ENCODE peak calls at places on chromosome X, in four cellular contexts. One of them, this sample, is unnamed.

GRCh38 chrX:53550756-53551463 is 116.7 kb upstream of the HSD17B10 start:
- DNase-seq in SK-N-SH: no peak
- DNase-seq in GM12878: no peak
- DNase-seq in HCT116: no peak
- DNase-seq in this sample: no peak

GRCh38 chrX:154018518-154019060 is 1.1 kb downstream of the IRAK1 start:
- DNase-seq in SK-N-SH: peak
- DNase-seq in HCT116: no peak
- DNase-seq in GM12878: no peak
- DNase-seq in this sample: no peak

GRCh38 chrX:141133272-141133671 is 43.7 kb downstream of the LDOC1 start:
- DNase-seq in SK-N-SH: no peak
- DNase-seq in HCT116: no peak
- DNase-seq in GM12878: no peak
- DNase-seq in this sample: no peak

GRCh38 chrX:86002076-86002896 is 45.1 kb downstream of the CHM start:
- DNase-seq in GM12878: no peak
- DNase-seq in HCT116: peak
- DNase-seq in SK-N-SH: no peak
- DNase-seq in this sample: no peak

GRCh38 chrX:30702736-30703135 is 49.5 kb downstream of the GK start:
- DNase-seq in HCT116: no peak
- DNase-seq in SK-N-SH: no peak
- DNase-seq in GM12878: no peak
- DNase-seq in this sample: no peak

GRCh38 chrX:14064632-14065432 is 35.1 kb upstream of the GEMIN8 start:
- DNase-seq in GM12878: no peak
- DNase-seq in SK-N-SH: no peak
- DNase-seq in HCT116: peak
- DNase-seq in this sample: no peak

GRCh38 chrX:96004386-96004785 is 680.3 kb upstream of the DIAPH2 start:
- DNase-seq in GM12878: no peak
- DNase-seq in SK-N-SH: no peak
- DNase-seq in HCT116: no peak
- DNase-seq in this sample: no peak

GRCh38 chrX:13816899-13817298 is at the start of gene GPM6B:
- DNase-seq in HCT116: no peak
- DNase-seq in SK-N-SH: no peak
- DNase-seq in GM12878: no peak
- DNase-seq in this sample: no peak

GRCh38 chrX:150028692-150029091 is 90.4 kb upstream of the EOLA2 start:
- DNase-seq in GM12878: peak
- DNase-seq in SK-N-SH: no peak
- DNase-seq in HCT116: no peak
- DNase-seq in this sample: no peak

GRCh38 chrX:71556026-71556425 is 22.2 kb upstream of the GCNA start:
- DNase-seq in GM12878: no peak
- DNase-seq in SK-N-SH: no peak
- DNase-seq in HCT116: no peak
- DNase-seq in this sample: no peak

GRCh38 chrX:118226060-118226428 is 109.4 kb upstream of the KLHL13 start:
- DNase-seq in GM12878: peak
- DNase-seq in HCT116: no peak
- DNase-seq in SK-N-SH: peak
- DNase-seq in this sample: peak

GRCh38 chrX:14027031-14027430 is 2.7 kb downstream of the GEMIN8 start:
- DNase-seq in SK-N-SH: no peak
- DNase-seq in GM12878: no peak
- DNase-seq in HCT116: no peak
- DNase-seq in this sample: no peak

GRCh38 chrX:40855411-40855810 is 120.1 kb upstream of the MED14 start:
- DNase-seq in SK-N-SH: no peak
- DNase-seq in GM12878: no peak
- DNase-seq in HCT116: no peak
- DNase-seq in this sample: no peak

GRCh38 chrX:71365876-71366673 is at the start of gene TAF1:
- DNase-seq in GM12878: peak
- DNase-seq in SK-N-SH: peak
- DNase-seq in HCT116: peak
- DNase-seq in this sample: peak

DNA sequence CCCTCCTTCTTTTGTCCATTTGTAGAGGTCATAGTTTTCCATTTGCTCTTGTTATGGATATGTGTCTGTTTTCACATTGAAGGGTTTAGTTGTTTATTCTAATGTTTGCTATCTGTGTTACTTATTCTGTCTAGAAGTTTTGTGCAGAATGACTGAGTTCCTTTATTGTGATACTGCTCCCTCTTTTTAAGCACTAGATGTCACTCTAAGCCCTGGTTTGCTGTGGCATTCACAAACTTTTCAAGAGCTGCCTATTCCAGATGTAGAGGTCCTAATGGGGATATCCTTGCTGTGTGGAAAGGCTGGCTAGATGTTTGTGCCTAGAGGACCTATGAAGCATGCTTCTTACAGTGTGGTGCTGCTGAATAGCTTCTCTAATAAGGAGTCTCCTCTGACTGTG is 338.6 kb downstream of the SPIN4 start:
- DNase-seq in HCT116: no peak
- DNase-seq in SK-N-SH: no peak
- DNase-seq in GM12878: no peak
- DNase-seq in this sample: no peak
- TF ChIP-seq CTCF in HCT116: peak
- TF ChIP-seq CTCF in SK-N-SH: no peak
- TF ChIP-seq CTCF in GM12878: no peak
- TF ChIP-seq CTCF in this sample: peak

GRCh38 chrX:21959362-21960051 is 19.0 kb downstream of the SMS start:
- DNase-seq in SK-N-SH: no peak
- DNase-seq in HCT116: no peak
- DNase-seq in GM12878: no peak
- DNase-seq in this sample: no peak
- H3K27ac ChIP-seq in SK-N-SH: peak
- H3K27ac ChIP-seq in HCT116: no peak
- H3K27ac ChIP-seq in GM12878: no peak
- H3K27ac ChIP-seq in this sample: no peak

GRCh38 chrX:15335135-15336022 is at the start of gene PIGA:
- DNase-seq in SK-N-SH: peak
- DNase-seq in GM12878: peak
- DNase-seq in HCT116: peak
- DNase-seq in this sample: peak
- TF ChIP-seq REST in SK-N-SH: no peak
- TF ChIP-seq REST in GM12878: no peak
- TF ChIP-seq REST in HCT116: no peak
- TF ChIP-seq REST in this sample: no peak

GRCh38 chrX:12174358-12174757 is 36.1 kb downstream of the FRMPD4 start:
- DNase-seq in SK-N-SH: no peak
- DNase-seq in GM12878: no peak
- DNase-seq in HCT116: no peak
- DNase-seq in this sample: no peak
- TF ChIP-seq CTCF in SK-N-SH: no peak
- TF ChIP-seq CTCF in GM12878: no peak
- TF ChIP-seq CTCF in HCT116: no peak
- TF ChIP-seq CTCF in this sample: no peak

DNA sequence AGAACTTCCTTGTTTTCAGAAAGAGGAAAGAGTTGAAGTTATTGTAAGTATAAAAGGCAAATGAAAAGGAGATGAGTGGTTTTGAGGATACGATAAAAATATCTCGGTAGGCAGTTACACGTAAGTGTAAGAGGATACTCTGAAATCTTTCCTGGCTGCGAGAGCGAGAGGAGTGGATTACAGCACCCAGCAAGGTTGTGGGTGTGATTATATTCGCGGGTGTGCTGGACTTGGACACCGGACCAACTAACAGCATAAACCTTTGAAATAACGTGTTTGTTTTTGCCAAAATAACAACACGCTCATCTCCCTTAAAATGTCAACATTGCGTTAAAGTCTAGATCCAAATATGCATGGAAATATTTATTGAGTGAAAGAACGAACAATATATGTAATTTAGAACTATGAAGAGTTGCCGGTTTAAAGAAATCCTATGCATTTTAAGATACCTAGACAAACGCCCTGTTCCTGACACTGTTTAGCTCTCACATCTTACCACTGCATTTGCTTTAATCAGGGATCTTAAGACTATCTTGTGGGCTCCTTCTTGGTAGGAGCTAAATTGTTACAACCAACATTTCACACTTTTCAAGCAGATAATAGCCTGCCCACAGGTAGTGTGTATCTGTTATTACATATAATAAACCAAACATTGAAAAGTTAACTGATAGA is 96.4 kb upstream of the RPS6KA3 start:
- DNase-seq in HCT116: no peak
- DNase-seq in SK-N-SH: no peak
- DNase-seq in GM12878: no peak
- DNase-seq in this sample: no peak
- H3K27ac ChIP-seq in HCT116: no peak
- H3K27ac ChIP-seq in SK-N-SH: peak
- H3K27ac ChIP-seq in GM12878: no peak
- H3K27ac ChIP-seq in this sample: peak

GRCh38 chrX:15493118-15494082 is at the start of gene PIR:
- DNase-seq in SK-N-SH: peak
- DNase-seq in HCT116: peak
- DNase-seq in GM12878: peak
- DNase-seq in this sample: peak
- TF ChIP-seq REST in SK-N-SH: no peak
- TF ChIP-seq REST in HCT116: no peak
- TF ChIP-seq REST in GM12878: no peak
- TF ChIP-seq REST in this sample: no peak

DNA sequence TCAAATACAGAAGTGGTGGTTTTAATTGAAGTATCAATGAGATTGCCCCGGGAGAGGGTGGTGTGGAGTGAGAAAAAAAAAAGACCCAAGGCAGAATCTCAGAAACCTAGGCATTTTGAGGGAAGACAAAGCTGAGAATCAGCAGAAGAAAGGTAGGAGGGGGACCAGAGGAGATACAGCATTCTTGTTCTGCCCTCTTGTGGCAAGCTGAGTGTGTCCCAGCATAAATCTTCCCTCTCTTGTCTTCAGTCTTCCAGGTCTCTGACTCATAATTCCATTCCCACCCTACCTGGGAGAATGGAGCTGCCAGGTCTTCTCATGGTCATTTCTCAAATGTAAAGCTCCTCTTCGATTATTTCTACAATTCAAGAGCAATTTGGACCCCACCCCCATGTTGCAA is 32.7 kb upstream of the MAGED1 start:
- DNase-seq in SK-N-SH: peak
- DNase-seq in GM12878: no peak
- DNase-seq in HCT116: peak
- DNase-seq in this sample: no peak
- TF ChIP-seq CTCF in SK-N-SH: peak
- TF ChIP-seq CTCF in GM12878: peak
- TF ChIP-seq CTCF in HCT116: peak
- TF ChIP-seq CTCF in this sample: peak